ENCODE peak calls at places on chromosomes 4 and X, in eight cellular contexts. One of them, this sample, is unnamed.
A peak's percentile ranks its signal among the peaks of the same experiment; 100 is the strongest.

GRCh38 chrX:4622768-4623167 is 909.3 kb upstream of the PRKX start:
- DNase-seq in HL-60: no peak
- DNase-seq in HCT116: no peak
- DNase-seq in endothelial cell of umbilical vein: no peak
- DNase-seq in dorsolateral prefrontal cortex: no peak
- DNase-seq in ovary: no peak
- DNase-seq in naive thymus-derived CD4-positive, alpha-beta T cell: no peak
- DNase-seq in fibroblast of lung: no peak
- DNase-seq in this sample: no peak

GRCh38 chr4:82517043-82517442 is 44.7 kb downstream of the TMEM150C start:
- DNase-seq in HL-60: no peak
- DNase-seq in HCT116: no peak
- DNase-seq in endothelial cell of umbilical vein: peak; percentile 83
- DNase-seq in dorsolateral prefrontal cortex: no peak
- DNase-seq in ovary: no peak
- DNase-seq in naive thymus-derived CD4-positive, alpha-beta T cell: no peak
- DNase-seq in fibroblast of lung: peak; percentile 24
- DNase-seq in this sample: no peak

GRCh38 chrX:11461181-11462001 is 168.2 kb downstream of the AMELX start:
- DNase-seq in HL-60: no peak
- DNase-seq in HCT116: no peak
- DNase-seq in endothelial cell of umbilical vein: peak; percentile 51
- DNase-seq in dorsolateral prefrontal cortex: no peak
- DNase-seq in ovary: peak; percentile 40
- DNase-seq in naive thymus-derived CD4-positive, alpha-beta T cell: no peak
- DNase-seq in fibroblast of lung: no peak
- DNase-seq in this sample: no peak

GRCh38 chrX:104902070-104902469 is 318.4 kb downstream of the TEX13A start:
- DNase-seq in HL-60: no peak
- DNase-seq in HCT116: no peak
- DNase-seq in endothelial cell of umbilical vein: no peak
- DNase-seq in dorsolateral prefrontal cortex: no peak
- DNase-seq in ovary: no peak
- DNase-seq in naive thymus-derived CD4-positive, alpha-beta T cell: no peak
- DNase-seq in fibroblast of lung: no peak
- DNase-seq in this sample: no peak

GRCh38 chrX:45850775-45851433 is 650.2 kb upstream of the DIPK2B start:
- DNase-seq in HL-60: peak; percentile 40
- DNase-seq in HCT116: no peak
- DNase-seq in endothelial cell of umbilical vein: no peak
- DNase-seq in dorsolateral prefrontal cortex: no peak
- DNase-seq in ovary: peak; percentile 43
- DNase-seq in naive thymus-derived CD4-positive, alpha-beta T cell: peak; percentile 17
- DNase-seq in fibroblast of lung: peak; percentile 44
- DNase-seq in this sample: peak; percentile 10

GRCh38 chrX:136725446-136726104 is 55.2 kb downstream of the ARHGEF6 start:
- DNase-seq in HL-60: no peak
- DNase-seq in HCT116: no peak
- DNase-seq in endothelial cell of umbilical vein: peak; percentile 1
- DNase-seq in dorsolateral prefrontal cortex: no peak
- DNase-seq in ovary: no peak
- DNase-seq in naive thymus-derived CD4-positive, alpha-beta T cell: no peak
- DNase-seq in fibroblast of lung: peak; percentile 82
- DNase-seq in this sample: no peak

GRCh38 chrX:153416781-153417180 is 5.5 kb downstream of the ZFP92 start:
- DNase-seq in HL-60: no peak
- DNase-seq in HCT116: no peak
- DNase-seq in endothelial cell of umbilical vein: no peak
- DNase-seq in dorsolateral prefrontal cortex: no peak
- DNase-seq in ovary: peak; percentile 15
- DNase-seq in naive thymus-derived CD4-positive, alpha-beta T cell: no peak
- DNase-seq in fibroblast of lung: no peak
- DNase-seq in this sample: no peak

GRCh38 chr4:28948501-28948900 is 1771.7 kb upstream of the PCDH7 start:
- DNase-seq in HL-60: no peak
- DNase-seq in HCT116: no peak
- DNase-seq in endothelial cell of umbilical vein: no peak
- DNase-seq in dorsolateral prefrontal cortex: no peak
- DNase-seq in ovary: no peak
- DNase-seq in naive thymus-derived CD4-positive, alpha-beta T cell: no peak
- DNase-seq in fibroblast of lung: peak; percentile 18
- DNase-seq in this sample: no peak

GRCh38 chrX:98523026-98523425 is 1639.3 kb downstream of the RPA4 start:
- DNase-seq in HL-60: no peak
- DNase-seq in HCT116: no peak
- DNase-seq in endothelial cell of umbilical vein: no peak
- DNase-seq in dorsolateral prefrontal cortex: no peak
- DNase-seq in ovary: no peak
- DNase-seq in naive thymus-derived CD4-positive, alpha-beta T cell: no peak
- DNase-seq in fibroblast of lung: no peak
- DNase-seq in this sample: no peak

GRCh38 chr4:124409044-124409443 is 303.5 kb downstream of the ANKRD50 start:
- DNase-seq in HL-60: no peak
- DNase-seq in HCT116: no peak
- DNase-seq in endothelial cell of umbilical vein: no peak
- DNase-seq in dorsolateral prefrontal cortex: no peak
- DNase-seq in ovary: no peak
- DNase-seq in naive thymus-derived CD4-positive, alpha-beta T cell: no peak
- DNase-seq in fibroblast of lung: no peak
- DNase-seq in this sample: no peak

GRCh38 chrX:96689951-96690350 is 5.3 kb downstream of the DIAPH2 start:
- DNase-seq in HL-60: no peak
- DNase-seq in HCT116: no peak
- DNase-seq in endothelial cell of umbilical vein: no peak
- DNase-seq in dorsolateral prefrontal cortex: no peak
- DNase-seq in ovary: no peak
- DNase-seq in naive thymus-derived CD4-positive, alpha-beta T cell: no peak
- DNase-seq in fibroblast of lung: peak; percentile 14
- DNase-seq in this sample: no peak

GRCh38 chr4:101101072-101101471 is 246.3 kb downstream of the PPP3CA start:
- DNase-seq in HL-60: no peak
- DNase-seq in HCT116: no peak
- DNase-seq in endothelial cell of umbilical vein: no peak
- DNase-seq in dorsolateral prefrontal cortex: no peak
- DNase-seq in ovary: no peak
- DNase-seq in naive thymus-derived CD4-positive, alpha-beta T cell: no peak
- DNase-seq in fibroblast of lung: no peak
- DNase-seq in this sample: no peak

GRCh38 chrX:11953615-11954014 is 184.7 kb upstream of the FRMPD4 start:
- DNase-seq in HL-60: no peak
- DNase-seq in HCT116: no peak
- DNase-seq in endothelial cell of umbilical vein: no peak
- DNase-seq in dorsolateral prefrontal cortex: no peak
- DNase-seq in ovary: no peak
- DNase-seq in naive thymus-derived CD4-positive, alpha-beta T cell: no peak
- DNase-seq in fibroblast of lung: peak; percentile 11
- DNase-seq in this sample: no peak

GRCh38 chrX:46758956-46759644 is at the start of gene SLC9A7:
- DNase-seq in HL-60: peak; percentile 69
- DNase-seq in HCT116: peak; percentile 59
- DNase-seq in endothelial cell of umbilical vein: peak; percentile 73
- DNase-seq in dorsolateral prefrontal cortex: peak; percentile 72
- DNase-seq in ovary: peak; percentile 88
- DNase-seq in naive thymus-derived CD4-positive, alpha-beta T cell: peak; percentile 75
- DNase-seq in fibroblast of lung: peak; percentile 59
- DNase-seq in this sample: peak; percentile 75

GRCh38 chr4:88188738-88189417 is 30.4 kb upstream of the ABCG2 start:
- DNase-seq in HL-60: no peak
- DNase-seq in HCT116: no peak
- DNase-seq in endothelial cell of umbilical vein: no peak
- DNase-seq in dorsolateral prefrontal cortex: no peak
- DNase-seq in ovary: no peak
- DNase-seq in naive thymus-derived CD4-positive, alpha-beta T cell: no peak
- DNase-seq in fibroblast of lung: no peak
- DNase-seq in this sample: no peak

GRCh38 chr4:25862411-25863346 is at the start of gene SEL1L3:
- DNase-seq in HL-60: no peak
- DNase-seq in HCT116: no peak
- DNase-seq in endothelial cell of umbilical vein: no peak
- DNase-seq in dorsolateral prefrontal cortex: peak; percentile 54
- DNase-seq in ovary: peak; percentile 44
- DNase-seq in naive thymus-derived CD4-positive, alpha-beta T cell: peak; percentile 30
- DNase-seq in fibroblast of lung: no peak
- DNase-seq in this sample: peak; percentile 61

GRCh38 chr4:185587444-185588161 is 52.3 kb upstream of the PDLIM3 start:
- DNase-seq in HL-60: no peak
- DNase-seq in HCT116: no peak
- DNase-seq in endothelial cell of umbilical vein: no peak
- DNase-seq in dorsolateral prefrontal cortex: no peak
- DNase-seq in ovary: no peak
- DNase-seq in naive thymus-derived CD4-positive, alpha-beta T cell: peak; percentile 81
- DNase-seq in fibroblast of lung: peak; percentile 53
- DNase-seq in this sample: no peak

GRCh38 chr4:185583813-185584212 is 48.5 kb upstream of the PDLIM3 start:
- DNase-seq in HL-60: no peak
- DNase-seq in HCT116: no peak
- DNase-seq in endothelial cell of umbilical vein: no peak
- DNase-seq in dorsolateral prefrontal cortex: no peak
- DNase-seq in ovary: no peak
- DNase-seq in naive thymus-derived CD4-positive, alpha-beta T cell: no peak
- DNase-seq in fibroblast of lung: no peak
- DNase-seq in this sample: no peak

GRCh38 chr4:185589067-185589844 is 53.9 kb upstream of the PDLIM3 start:
- DNase-seq in HL-60: no peak
- DNase-seq in HCT116: peak; percentile 81
- DNase-seq in endothelial cell of umbilical vein: peak; percentile 78
- DNase-seq in dorsolateral prefrontal cortex: no peak
- DNase-seq in ovary: no peak
- DNase-seq in naive thymus-derived CD4-positive, alpha-beta T cell: no peak
- DNase-seq in fibroblast of lung: no peak
- DNase-seq in this sample: no peak

GRCh38 chr4:185585211-185585610 is 49.9 kb upstream of the PDLIM3 start:
- DNase-seq in HL-60: no peak
- DNase-seq in HCT116: no peak
- DNase-seq in endothelial cell of umbilical vein: no peak
- DNase-seq in dorsolateral prefrontal cortex: no peak
- DNase-seq in ovary: no peak
- DNase-seq in naive thymus-derived CD4-positive, alpha-beta T cell: no peak
- DNase-seq in fibroblast of lung: no peak
- DNase-seq in this sample: no peak

DNA sequence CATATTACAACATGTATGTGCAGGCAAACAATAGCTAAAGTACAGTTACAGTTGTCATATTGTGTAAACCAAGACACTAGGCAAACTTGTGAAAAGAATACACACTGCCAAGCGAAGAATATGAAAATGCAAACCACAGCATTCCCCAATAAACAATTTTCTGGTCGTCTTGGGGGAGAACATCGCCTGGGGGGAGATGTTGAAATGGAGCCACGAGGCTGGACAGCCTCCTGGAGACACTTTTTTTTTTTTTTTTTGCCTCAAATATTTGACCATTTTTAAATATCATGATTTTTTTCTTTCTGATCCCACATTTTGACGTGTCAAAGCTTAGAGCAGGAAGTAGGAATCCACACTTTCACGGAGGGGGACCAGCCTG is 51.7 kb upstream of the PDLIM3 start:
- DNase-seq in HL-60: no peak
- DNase-seq in HCT116: no peak
- DNase-seq in endothelial cell of umbilical vein: no peak
- DNase-seq in dorsolateral prefrontal cortex: no peak
- DNase-seq in ovary: no peak
- DNase-seq in naive thymus-derived CD4-positive, alpha-beta T cell: no peak
- DNase-seq in fibroblast of lung: no peak
- DNase-seq in this sample: no peak
- H3K4me3 ChIP-seq in HL-60: no peak overlapping the region
- H3K4me3 ChIP-seq in HCT116: no peak overlapping the region
- H3K4me3 ChIP-seq in endothelial cell of umbilical vein: no peak overlapping the region
- H3K4me3 ChIP-seq in dorsolateral prefrontal cortex: no peak overlapping the region
- H3K4me3 ChIP-seq in ovary: no peak overlapping the region
- H3K4me3 ChIP-seq in naive thymus-derived CD4-positive, alpha-beta T cell: peak overlapping the region; percentile 2
- H3K4me3 ChIP-seq in fibroblast of lung: peak overlapping the region; percentile 25
- H3K4me3 ChIP-seq in this sample: no peak overlapping the region

GRCh38 chr4:54234497-54235205 is 5.6 kb downstream of the PDGFRA start:
- DNase-seq in HL-60: no peak
- DNase-seq in HCT116: no peak
- DNase-seq in endothelial cell of umbilical vein: no peak
- DNase-seq in dorsolateral prefrontal cortex: no peak
- DNase-seq in ovary: no peak
- DNase-seq in naive thymus-derived CD4-positive, alpha-beta T cell: no peak
- DNase-seq in fibroblast of lung: no peak
- DNase-seq in this sample: no peak
- H3K27ac ChIP-seq in HL-60: no peak overlapping the region
- H3K27ac ChIP-seq in HCT116: no peak overlapping the region
- H3K27ac ChIP-seq in endothelial cell of umbilical vein: no peak overlapping the region
- H3K27ac ChIP-seq in dorsolateral prefrontal cortex: no peak overlapping the region
- H3K27ac ChIP-seq in ovary: no peak overlapping the region
- H3K27ac ChIP-seq in naive thymus-derived CD4-positive, alpha-beta T cell: no peak overlapping the region
- H3K27ac ChIP-seq in fibroblast of lung: peak overlapping the region; percentile 88
- H3K27ac ChIP-seq in this sample: no peak overlapping the region

DNA sequence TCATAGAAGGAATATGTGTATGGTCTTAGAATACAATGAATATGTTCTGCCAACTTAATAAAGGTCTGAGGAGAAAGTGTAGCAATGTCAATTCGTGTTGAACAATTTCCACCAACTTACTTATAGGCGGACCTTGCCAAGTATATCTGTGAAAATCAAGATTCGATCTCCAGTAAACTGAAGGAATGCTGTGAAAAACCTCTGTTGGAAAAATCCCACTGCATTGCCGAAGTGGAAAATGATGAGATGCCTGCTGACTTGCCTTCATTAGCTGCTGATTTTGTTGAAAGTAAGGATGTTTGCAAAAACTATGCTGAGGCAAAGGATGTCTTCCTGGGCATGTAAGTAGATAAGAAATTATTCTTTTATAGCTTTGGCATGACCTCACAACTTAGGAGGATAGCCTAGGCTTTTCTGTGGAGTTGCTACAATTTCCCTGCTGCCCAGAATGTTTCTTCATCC is 9.2 kb downstream of the ALB start:
- DNase-seq in HL-60: no peak
- DNase-seq in HCT116: no peak
- DNase-seq in endothelial cell of umbilical vein: no peak
- DNase-seq in dorsolateral prefrontal cortex: no peak
- DNase-seq in ovary: no peak
- DNase-seq in naive thymus-derived CD4-positive, alpha-beta T cell: no peak
- DNase-seq in fibroblast of lung: no peak
- DNase-seq in this sample: no peak
- H3K4me3 ChIP-seq in HL-60: no peak overlapping the region
- H3K4me3 ChIP-seq in HCT116: no peak overlapping the region
- H3K4me3 ChIP-seq in endothelial cell of umbilical vein: no peak overlapping the region
- H3K4me3 ChIP-seq in dorsolateral prefrontal cortex: no peak overlapping the region
- H3K4me3 ChIP-seq in ovary: no peak overlapping the region
- H3K4me3 ChIP-seq in naive thymus-derived CD4-positive, alpha-beta T cell: no peak overlapping the region
- H3K4me3 ChIP-seq in fibroblast of lung: no peak overlapping the region
- H3K4me3 ChIP-seq in this sample: no peak overlapping the region

DNA sequence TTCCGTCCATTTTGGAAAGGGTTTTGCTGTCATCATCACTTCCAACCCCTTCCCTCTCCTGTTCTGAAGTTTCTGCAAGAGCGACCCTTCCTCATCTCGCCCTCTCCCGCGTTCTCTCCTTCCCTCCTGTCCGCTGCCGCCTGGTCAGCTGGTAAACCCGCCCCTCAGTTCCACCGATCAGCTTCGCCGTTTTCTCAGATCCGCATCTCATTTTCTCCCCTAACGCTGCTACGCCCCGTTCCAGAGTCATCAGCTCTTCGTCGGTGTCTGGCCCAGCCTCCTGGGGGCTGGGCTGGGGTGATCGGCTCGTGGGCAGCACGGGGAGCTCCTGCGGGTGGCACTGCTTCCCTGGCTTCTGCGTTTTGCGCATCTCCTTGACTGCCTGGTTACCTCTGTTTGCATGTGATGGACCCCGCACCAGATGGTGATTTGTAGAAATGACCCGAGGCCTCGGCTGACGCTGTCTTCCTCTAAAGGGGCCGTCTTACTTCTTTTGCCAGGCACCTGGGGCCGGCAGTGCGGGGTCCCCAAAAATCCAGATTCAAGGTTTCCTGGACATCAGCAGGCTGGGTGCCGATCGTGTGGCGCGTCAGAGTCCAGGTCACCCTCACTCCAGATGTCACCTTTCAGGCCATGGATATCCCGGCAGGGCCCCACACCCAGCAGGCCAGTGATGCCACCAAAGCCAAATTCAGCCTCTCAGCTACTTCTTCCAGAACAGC is 13.4 kb downstream of the CTBP1 start:
- DNase-seq in HL-60: no peak
- DNase-seq in HCT116: no peak
- DNase-seq in endothelial cell of umbilical vein: no peak
- DNase-seq in dorsolateral prefrontal cortex: peak; percentile 32
- DNase-seq in ovary: peak; percentile 37
- DNase-seq in naive thymus-derived CD4-positive, alpha-beta T cell: no peak
- DNase-seq in fibroblast of lung: no peak
- DNase-seq in this sample: peak; percentile 0
- H3K27ac ChIP-seq in HL-60: no peak overlapping the region
- H3K27ac ChIP-seq in HCT116: no peak overlapping the region
- H3K27ac ChIP-seq in endothelial cell of umbilical vein: no peak overlapping the region
- H3K27ac ChIP-seq in dorsolateral prefrontal cortex: no peak overlapping the region
- H3K27ac ChIP-seq in ovary: no peak overlapping the region
- H3K27ac ChIP-seq in naive thymus-derived CD4-positive, alpha-beta T cell: no peak overlapping the region
- H3K27ac ChIP-seq in fibroblast of lung: no peak overlapping the region
- H3K27ac ChIP-seq in this sample: no peak overlapping the region

This sample was measured in thyroid gland.